ENCODE peak calls at places on chromosomes 2 and 18, in four cellular contexts. One of them, this sample, is unnamed.

GRCh38 chr18:77608807-77609206 is 359.2 kb downstream of the GALR1 start:
- DNase-seq in mammary epithelial cell: no peak
- DNase-seq in GM23248: no peak
- DNase-seq in SK-N-MC: no peak
- DNase-seq in this sample: no peak

GRCh38 chr2:49928541-49928940 is 774.2 kb upstream of the FSHR start:
- DNase-seq in mammary epithelial cell: no peak
- DNase-seq in GM23248: no peak
- DNase-seq in SK-N-MC: peak; percentile 26
- DNase-seq in this sample: no peak

GRCh38 chr2:86806059-86806857 is 15.5 kb upstream of the CD8A start:
- DNase-seq in mammary epithelial cell: no peak
- DNase-seq in GM23248: no peak
- DNase-seq in SK-N-MC: no peak
- DNase-seq in this sample: no peak

GRCh38 chr2:64639691-64640090 is 14.0 kb downstream of the SERTAD2 start:
- DNase-seq in mammary epithelial cell: no peak
- DNase-seq in GM23248: no peak
- DNase-seq in SK-N-MC: no peak
- DNase-seq in this sample: no peak

GRCh38 chr2:171583566-171583965 is 61.3 kb downstream of the CYBRD1 start:
- DNase-seq in mammary epithelial cell: peak; percentile 29
- DNase-seq in GM23248: no peak
- DNase-seq in SK-N-MC: no peak
- DNase-seq in this sample: no peak

GRCh38 chr2:194203898-194204297 is 1453.1 kb upstream of the SLC39A10 start:
- DNase-seq in mammary epithelial cell: peak; percentile 33
- DNase-seq in GM23248: peak; percentile 7
- DNase-seq in SK-N-MC: no peak
- DNase-seq in this sample: no peak

GRCh38 chr2:175282300-175282699 is 100.8 kb upstream of the ATP5MC3 start:
- DNase-seq in mammary epithelial cell: peak; percentile 10
- DNase-seq in GM23248: peak; percentile 69
- DNase-seq in SK-N-MC: peak; percentile 28
- DNase-seq in this sample: no peak

GRCh38 chr2:102755284-102755683 is 6.5 kb upstream of the TMEM182 start:
- DNase-seq in mammary epithelial cell: no peak
- DNase-seq in GM23248: no peak
- DNase-seq in SK-N-MC: no peak
- DNase-seq in this sample: no peak

GRCh38 chr2:203431391-203432185 is 103.4 kb downstream of the ABI2 start:
- DNase-seq in mammary epithelial cell: no peak
- DNase-seq in GM23248: no peak
- DNase-seq in SK-N-MC: no peak
- DNase-seq in this sample: no peak

GRCh38 chr2:241267249-241268067 is 48.0 kb downstream of the HDLBP start:
- DNase-seq in mammary epithelial cell: no peak
- DNase-seq in GM23248: no peak
- DNase-seq in SK-N-MC: no peak
- DNase-seq in this sample: no peak

DNA sequence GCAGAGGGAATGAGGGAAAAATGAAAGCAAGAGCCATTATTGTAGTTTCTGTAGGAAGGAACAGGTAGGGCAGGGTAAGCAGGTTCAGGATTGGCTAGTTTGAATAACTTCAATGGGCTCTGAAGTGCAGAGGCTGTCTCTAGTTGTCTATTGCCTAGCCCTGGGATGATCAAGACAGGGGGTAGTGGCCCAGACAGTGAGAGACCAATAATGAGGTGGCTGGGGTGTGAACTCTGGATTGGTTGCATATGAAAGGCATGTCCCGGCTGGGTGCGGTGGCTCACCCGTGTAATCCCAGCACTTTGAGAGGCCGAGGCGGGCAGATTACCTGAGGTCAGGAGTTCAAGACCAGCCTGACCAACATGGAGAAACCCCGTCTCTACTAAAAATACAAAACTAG is 67.5 kb upstream of the SLC38A11 start:
- DNase-seq in mammary epithelial cell: no peak
- DNase-seq in GM23248: no peak
- DNase-seq in SK-N-MC: no peak
- DNase-seq in this sample: no peak
- TF ChIP-seq EZH2 in mammary epithelial cell: no peak
- TF ChIP-seq EZH2 in GM23248: no peak
- TF ChIP-seq EZH2 in SK-N-MC: no peak
- TF ChIP-seq EZH2 in this sample: no peak

GRCh38 chr18:79520473-79521390 is 125.0 kb downstream of the NFATC1 start:
- DNase-seq in mammary epithelial cell: no peak
- DNase-seq in GM23248: no peak
- DNase-seq in SK-N-MC: no peak
- DNase-seq in this sample: no peak

GRCh38 chr18:79521806-79522205 is 126.1 kb downstream of the NFATC1 start:
- DNase-seq in mammary epithelial cell: no peak
- DNase-seq in GM23248: no peak
- DNase-seq in SK-N-MC: no peak
- DNase-seq in this sample: no peak

GRCh38 chr18:79518028-79518682 is 122.4 kb downstream of the NFATC1 start:
- DNase-seq in mammary epithelial cell: no peak
- DNase-seq in GM23248: no peak
- DNase-seq in SK-N-MC: no peak
- DNase-seq in this sample: no peak

GRCh38 chr18:79518683-79519128 is 123.0 kb downstream of the NFATC1 start:
- DNase-seq in mammary epithelial cell: no peak
- DNase-seq in GM23248: no peak
- DNase-seq in SK-N-MC: no peak
- DNase-seq in this sample: no peak

DNA sequence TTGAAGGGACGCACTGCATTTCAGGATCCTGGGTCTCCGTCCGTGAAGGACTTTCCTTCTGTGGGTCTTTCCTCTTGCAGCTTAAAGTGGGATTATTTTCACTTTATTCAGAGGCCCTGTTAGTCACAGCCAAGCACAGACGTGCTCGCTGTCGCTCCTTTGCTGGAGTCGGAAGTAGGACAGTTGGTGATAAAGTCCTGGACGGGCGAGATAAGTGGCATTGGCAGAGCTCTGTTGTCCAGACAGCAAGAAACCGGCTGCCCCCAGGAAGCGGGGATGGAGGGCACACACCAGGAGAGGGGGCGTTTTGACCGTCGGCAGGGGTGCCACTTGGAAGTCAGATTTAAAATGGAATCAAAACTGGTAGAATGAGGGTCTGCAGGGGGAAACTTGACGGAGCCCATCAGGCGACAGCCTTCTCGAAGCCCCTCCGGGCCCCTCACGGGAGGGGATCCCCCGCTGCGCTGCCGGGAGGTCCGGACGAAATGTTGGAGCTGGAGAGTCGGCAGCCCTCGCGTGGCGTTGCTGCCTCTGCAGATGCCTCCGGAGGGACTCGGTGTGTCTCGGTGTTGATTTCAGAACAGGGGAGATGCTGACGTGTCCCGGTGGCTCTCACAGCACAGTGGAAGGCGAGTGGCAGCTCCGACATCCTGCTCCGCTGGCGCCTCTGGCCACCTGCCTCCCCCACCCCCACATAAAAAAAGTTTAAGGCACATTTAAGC is 124.2 kb downstream of the NFATC1 start:
- DNase-seq in mammary epithelial cell: no peak
- DNase-seq in GM23248: no peak
- DNase-seq in SK-N-MC: no peak
- DNase-seq in this sample: no peak
- TF ChIP-seq EZH2 in mammary epithelial cell: no peak
- TF ChIP-seq EZH2 in GM23248: no peak
- TF ChIP-seq EZH2 in SK-N-MC: no peak
- TF ChIP-seq EZH2 in this sample: no peak

DNA sequence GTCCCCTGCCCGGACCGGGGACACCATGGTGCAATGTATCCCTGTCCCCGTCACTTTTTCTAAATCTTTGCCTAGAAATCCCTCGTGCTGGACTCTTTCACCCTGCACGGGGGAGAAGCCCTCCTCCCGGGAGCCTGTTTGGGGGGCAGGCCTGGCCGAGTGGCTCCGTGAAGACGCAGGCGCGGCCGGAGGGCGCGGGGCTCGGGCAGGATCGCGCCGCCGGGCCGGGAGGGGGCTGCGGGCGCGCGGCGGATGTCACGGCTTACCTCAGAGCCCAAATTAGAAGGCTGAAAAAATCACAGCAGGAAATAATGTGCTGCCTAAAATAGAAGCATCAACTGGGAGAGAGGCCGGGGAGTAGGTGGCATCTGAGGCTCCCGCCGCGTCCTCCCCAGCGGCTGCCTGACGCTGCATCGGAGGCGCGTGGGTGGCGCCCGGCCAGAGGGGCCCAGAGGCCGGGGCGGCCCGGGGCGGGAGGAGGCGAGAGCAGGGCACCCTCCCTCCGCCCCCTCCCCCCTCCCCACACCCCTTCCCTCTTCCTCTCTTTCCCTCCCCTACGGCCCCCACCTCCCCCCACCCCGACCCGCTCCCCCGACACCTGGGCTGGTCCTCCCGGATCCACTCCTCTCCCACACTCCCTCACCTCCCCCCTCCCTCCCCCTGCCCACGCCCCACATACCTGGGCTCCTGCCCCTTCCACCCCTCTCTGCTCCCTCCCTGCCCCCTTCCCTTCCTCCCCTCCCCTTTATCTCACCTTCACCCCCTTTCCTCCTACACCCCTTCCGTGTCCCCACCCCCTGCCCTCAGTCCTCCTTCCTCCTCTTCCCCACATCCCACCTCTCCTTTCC is 51.9 kb downstream of the SLC4A1AP start:
- DNase-seq in mammary epithelial cell: no peak
- DNase-seq in GM23248: peak; percentile 85
- DNase-seq in SK-N-MC: no peak
- DNase-seq in this sample: peak; percentile 71
- TF ChIP-seq EZH2 in mammary epithelial cell: no peak
- TF ChIP-seq EZH2 in GM23248: no peak
- TF ChIP-seq EZH2 in SK-N-MC: no peak
- TF ChIP-seq EZH2 in this sample: no peak

GRCh38 chr2:72205546-72205863 is 57.8 kb upstream of the CYP26B1 start:
- DNase-seq in mammary epithelial cell: no peak
- DNase-seq in GM23248: no peak
- DNase-seq in SK-N-MC: no peak
- DNase-seq in this sample: no peak
- TF ChIP-seq EZH2 in mammary epithelial cell: no peak
- TF ChIP-seq EZH2 in GM23248: no peak
- TF ChIP-seq EZH2 in SK-N-MC: no peak
- TF ChIP-seq EZH2 in this sample: no peak

GRCh38 chr2:27264753-27265535 is 2.1 kb upstream of the SLC30A3 start:
- DNase-seq in mammary epithelial cell: peak; percentile 39
- DNase-seq in GM23248: peak; percentile 63
- DNase-seq in SK-N-MC: no peak
- DNase-seq in this sample: peak; percentile 66
- TF ChIP-seq EZH2 in mammary epithelial cell: no peak
- TF ChIP-seq EZH2 in GM23248: peak; percentile 36
- TF ChIP-seq EZH2 in SK-N-MC: no peak
- TF ChIP-seq EZH2 in this sample: no peak

DNA sequence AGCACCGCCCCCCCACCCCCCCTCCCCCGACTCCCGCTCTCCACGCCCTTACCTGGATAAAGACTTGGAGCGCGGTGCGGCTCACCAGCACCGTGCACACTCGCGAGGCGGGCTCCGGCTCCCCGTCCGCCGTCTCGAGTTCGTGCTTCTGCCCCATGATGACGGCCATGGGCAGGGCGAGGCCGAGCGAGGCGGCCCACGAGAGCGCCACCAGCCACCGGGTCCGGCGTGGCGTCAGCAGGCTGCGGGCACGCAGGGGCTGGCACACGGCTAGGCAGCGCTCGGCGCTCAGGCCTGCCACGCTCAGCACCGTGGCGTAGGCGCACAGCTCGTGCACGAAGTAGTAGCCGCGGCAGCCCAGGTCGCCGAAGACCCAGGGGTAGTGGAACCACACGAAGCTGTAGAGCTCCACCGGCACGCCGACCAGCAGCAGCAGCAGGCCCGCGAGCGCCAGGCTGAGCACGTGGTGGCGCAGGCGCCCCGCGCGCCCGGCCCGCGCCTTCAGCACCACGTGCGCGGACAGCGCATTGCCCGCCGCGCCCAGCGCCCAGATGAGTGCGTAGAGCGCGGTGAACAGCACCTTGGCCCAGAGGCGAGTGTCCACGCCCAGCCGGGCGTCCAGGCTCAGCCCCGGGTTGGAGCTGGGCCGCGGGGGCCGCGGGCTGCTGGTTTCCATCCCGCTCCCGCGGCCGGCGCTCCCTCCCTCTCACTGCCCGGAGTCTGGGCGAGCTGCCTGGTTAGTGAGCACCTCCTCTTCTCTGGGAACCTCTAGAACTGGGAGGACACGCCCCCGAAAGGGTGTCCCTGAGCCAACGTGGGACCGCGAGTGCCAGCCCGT is at the start of gene NTSR2:
- DNase-seq in mammary epithelial cell: peak; percentile 69
- DNase-seq in GM23248: peak; percentile 73
- DNase-seq in SK-N-MC: no peak
- DNase-seq in this sample: no peak
- TF ChIP-seq EZH2 in mammary epithelial cell: no peak
- TF ChIP-seq EZH2 in GM23248: no peak
- TF ChIP-seq EZH2 in SK-N-MC: no peak
- TF ChIP-seq EZH2 in this sample: no peak

DNA sequence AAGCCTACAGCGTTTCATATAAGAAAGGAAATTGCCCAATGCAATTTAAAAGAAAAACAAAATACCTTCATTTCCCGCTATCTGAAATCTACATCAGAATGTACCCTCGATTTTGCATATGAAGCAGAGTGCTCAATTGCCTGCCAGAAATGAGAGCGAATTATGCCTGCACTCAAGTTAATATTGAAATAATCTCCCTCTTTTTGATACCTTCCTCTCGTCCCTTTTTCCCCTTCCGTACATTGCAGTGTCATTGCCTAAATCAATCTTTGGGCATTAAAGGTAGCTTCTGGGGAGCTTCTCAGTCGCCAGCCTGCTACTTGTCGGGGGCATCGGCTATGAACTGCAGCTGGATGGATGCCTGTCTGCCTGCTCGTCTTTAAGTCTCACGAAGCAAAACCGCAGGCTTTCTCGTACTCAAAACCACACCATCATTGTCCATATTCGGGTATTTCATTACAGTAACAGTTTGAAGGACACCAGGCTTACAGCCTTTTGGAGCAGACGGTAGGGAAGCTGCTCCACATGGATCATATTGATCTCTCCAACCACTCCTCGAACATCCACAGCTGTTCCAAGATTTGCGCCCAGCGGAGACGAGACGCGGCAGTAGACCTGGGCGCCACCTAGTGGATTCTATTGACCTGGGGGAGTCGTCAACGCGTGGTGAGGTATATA is 64.0 kb upstream of the HNRNPA3 start:
- DNase-seq in mammary epithelial cell: peak; percentile 72
- DNase-seq in GM23248: peak; percentile 88
- DNase-seq in SK-N-MC: no peak
- DNase-seq in this sample: peak; percentile 76
- TF ChIP-seq EZH2 in mammary epithelial cell: peak; percentile 66
- TF ChIP-seq EZH2 in GM23248: no peak
- TF ChIP-seq EZH2 in SK-N-MC: no peak
- TF ChIP-seq EZH2 in this sample: peak; percentile 63

This sample was measured in PC-9.